ENCODE peak calls at places on chromosomes 16 and 17, in five cellular contexts. E is AG04450, G is left ventricle myocardium inferior, W is AG04449, J is lung. H is an unnamed sample.

GRCh38 chr17:46020998-46021397 is 21.9 kb downstream of the STH start:
- DNase-seq in E (no peak), G (no peak), W (no peak), J (no peak), H (no peak)

GRCh38 chr17:60359415-60359814 is 32.5 kb downstream of the USP32 start:
- DNase-seq in E (no peak), G (no peak), W (no peak), J (no peak), H (no peak)

GRCh38 chr17:30519707-30520106 is 42.5 kb downstream of the GOSR1 start:
- DNase-seq in E (peak), G (no peak), W (peak), J (no peak), H (peak)

GRCh38 chr17:47847341-47848197 is 3.4 kb downstream of the SP6 start:
- DNase-seq in E (no peak), G (no peak), W (no peak), J (no peak), H (no peak)

GRCh38 chr16:84603115-84603816 is 14.6 kb downstream of the COTL1 start:
- DNase-seq in E (peak), G (peak), W (peak), J (peak), H (peak)

GRCh38 chr17:67270411-67270810 is 25.4 kb upstream of the HELZ start:
- DNase-seq in E (no peak), G (no peak), W (no peak), J (no peak), H (no peak)

GRCh38 chr16:81555660-81556059 is 111.1 kb downstream of the CMIP start:
- DNase-seq in E (no peak), G (no peak), W (no peak), J (no peak), H (no peak)

GRCh38 chr16:71724320-71724751 is at the start of gene PHLPP2:
- DNase-seq in E (no peak), G (no peak), W (no peak), J (no peak), H (no peak)

GRCh38 chr17:61397086-61397842 is 2.4 kb upstream of the TBX2 start:
- DNase-seq in E (no peak), G (no peak), W (no peak), J (no peak), H (no peak)

GRCh38 chr17:72456026-72456569 is 335.3 kb downstream of the SOX9 start:
- DNase-seq in E (no peak), G (no peak), W (no peak), J (no peak), H (no peak)

GRCh38 chr17:49572226-49572625 is 3.4 kb upstream of the NXPH3 start:
- DNase-seq in E (no peak), G (no peak), W (no peak), J (no peak), H (no peak)

GRCh38 chr16:90035902-90036301 is 16.6 kb upstream of the DBNDD1 start:
- DNase-seq in E (no peak), G (no peak), W (no peak), J (no peak), H (peak)

GRCh38 chr17:75103601-75104554 is 5.9 kb upstream of the ARMC7 start:
- DNase-seq in E (no peak), G (no peak), W (no peak), J (no peak), H (no peak)

GRCh38 chr16:84378567-84378966 is 10.2 kb downstream of the ATP2C2 start:
- DNase-seq in E (no peak), G (no peak), W (no peak), J (no peak), H (no peak)

GRCh38 chr17:43553501-43554018 is 7.4 kb upstream of the ETV4 start:
- DNase-seq in E (no peak), G (no peak), W (no peak), J (no peak), H (no peak)

GRCh38 chr17:76137351-76138233 is 3.5 kb downstream of the FOXJ1 start:
- DNase-seq in E (no peak), G (no peak), W (no peak), J (no peak), H (no peak)

GRCh38 chr17:4140125-4140524 is 2.7 kb downstream of the ZZEF1 start:
- DNase-seq in E (no peak), G (no peak), W (no peak), J (no peak), H (no peak)

GRCh38 chr17:4144411-4144747 is 1.4 kb downstream of the CYB5D2 start:
- DNase-seq in E (no peak), G (no peak), W (no peak), J (no peak), H (no peak)

GRCh38 chr17:4143563-4144410 is 790 bp downstream of the CYB5D2 start:
- DNase-seq in E (peak), G (peak), W (peak), J (peak), H (peak)

GRCh38 chr17:4147751-4148310 is 4.8 kb downstream of the CYB5D2 start:
- DNase-seq in E (no peak), G (no peak), W (no peak), J (no peak), H (no peak)

DNA sequence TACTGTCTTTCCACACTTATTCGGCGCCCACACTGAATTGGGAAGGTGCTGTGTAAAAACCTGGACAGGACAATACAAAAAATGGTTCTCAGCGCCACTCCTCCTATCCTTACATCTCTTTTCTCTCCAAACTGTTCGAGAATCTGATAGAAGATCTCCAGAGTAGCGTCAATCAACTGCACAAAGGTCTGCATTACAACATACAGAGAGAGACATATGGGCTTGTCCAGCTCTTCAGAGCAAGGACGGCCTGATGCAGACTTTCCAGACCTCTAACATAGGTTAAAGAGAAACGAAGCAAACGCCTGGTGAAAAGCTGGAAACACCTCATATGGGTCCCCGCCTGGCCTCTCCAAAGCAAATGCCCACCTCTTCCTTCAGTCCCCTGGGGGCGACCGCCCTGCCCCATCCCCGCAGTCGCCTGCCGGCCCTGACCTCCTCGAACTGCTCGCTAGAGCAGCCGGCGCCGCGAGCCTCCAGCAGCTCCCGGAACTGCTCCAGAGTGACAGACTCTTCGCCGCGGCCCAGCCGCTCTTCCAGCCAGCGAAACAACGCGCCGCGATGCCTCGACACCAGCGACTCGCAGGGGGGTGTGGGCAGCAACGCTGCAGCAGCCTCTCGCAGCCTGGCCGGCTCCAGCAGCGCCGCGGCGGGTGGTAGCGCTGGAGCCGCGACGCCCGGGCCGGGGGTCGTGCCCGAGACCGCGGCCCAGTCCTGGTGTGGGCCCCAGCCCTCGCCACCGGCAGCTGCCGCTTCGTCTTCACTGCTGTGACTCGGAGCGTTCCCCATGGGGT is 526 bp downstream of the ZZEF1 start:
- DNase-seq in E (no peak), G (peak), W (no peak), J (peak), H (no peak)
- H3K4me3 ChIP-seq in E (peak), G (peak), W (peak), J (peak), H (peak)

GRCh38 chr16:65684230-65684629 is 562.4 kb upstream of the CDH11 start:
- DNase-seq in E (no peak), G (no peak), W (no peak), J (no peak), H (no peak)
- TF ChIP-seq CTCF in E (peak), G (no peak), W (no peak), J (no peak), H (peak)

GRCh38 chr16:72960101-72960500 is 87.8 kb downstream of the ZFHX3 start:
- DNase-seq in E (no peak), G (no peak), W (no peak), J (no peak), H (no peak)

GRCh38 chr16:72963508-72963907 is 84.4 kb downstream of the ZFHX3 start:
- DNase-seq in E (no peak), G (no peak), W (no peak), J (no peak), H (no peak)

GRCh38 chr16:72962347-72962746 is 85.6 kb downstream of the ZFHX3 start:
- DNase-seq in E (no peak), G (no peak), W (no peak), J (no peak), H (no peak)

GRCh38 chr16:72961115-72961832 is 86.7 kb downstream of the ZFHX3 start:
- DNase-seq in E (no peak), G (no peak), W (no peak), J (no peak), H (no peak)

DNA sequence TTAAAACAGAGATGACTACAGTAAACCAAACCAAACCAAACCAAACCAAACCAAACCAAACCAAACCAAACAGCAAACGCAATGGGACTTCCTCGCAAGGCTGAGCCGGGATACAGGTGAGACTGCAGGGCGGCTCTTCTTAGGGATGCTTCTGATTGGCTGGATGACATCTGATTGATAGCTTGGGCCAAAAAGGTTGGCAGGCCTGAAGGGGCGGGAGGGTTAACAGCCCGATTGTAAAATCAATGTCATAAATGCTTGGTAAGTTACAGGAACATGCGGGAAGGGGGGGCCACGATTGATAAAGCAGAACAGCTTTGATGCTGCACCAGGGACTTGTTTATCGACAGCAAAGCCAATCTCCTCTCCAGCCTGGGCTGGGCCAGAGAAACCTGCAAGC is 86.1 kb downstream of the ZFHX3 start:
- DNase-seq in E (no peak), G (no peak), W (no peak), J (no peak), H (no peak)
- H3K4me3 ChIP-seq in E (no peak), G (no peak), W (no peak), J (no peak), H (no peak)

DNA sequence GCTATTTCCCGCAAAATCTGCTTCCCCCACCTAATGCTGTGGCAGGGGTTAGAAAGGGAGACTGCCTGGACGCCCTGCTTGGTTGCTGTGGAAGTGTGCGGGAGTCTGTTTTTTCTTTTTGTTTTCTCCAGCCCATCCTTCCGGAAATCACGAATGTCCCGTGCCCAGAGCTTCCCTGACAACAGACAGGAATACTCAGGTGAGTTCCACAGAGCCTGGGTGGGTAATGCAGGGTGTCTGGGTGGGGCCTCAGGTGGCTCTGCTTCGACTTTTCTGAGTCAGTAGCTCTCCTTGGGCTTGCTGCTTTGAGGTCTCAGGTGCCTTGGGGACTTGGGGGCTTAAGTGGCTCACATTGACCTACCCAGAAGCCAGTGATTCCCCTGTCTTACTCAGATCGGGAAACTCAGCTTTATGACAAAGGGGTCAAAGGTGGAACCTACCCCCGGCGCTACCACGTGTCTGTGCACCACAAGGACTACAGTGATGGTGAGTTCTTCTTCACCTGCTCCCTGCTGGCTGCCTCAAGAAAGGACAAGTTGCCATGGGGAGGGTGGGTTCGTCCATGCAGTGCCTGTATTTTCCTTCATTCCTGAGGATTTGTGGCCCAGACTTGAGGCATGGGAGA is 11.4 kb downstream of the LIMD2 start:
- DNase-seq in E (no peak), G (no peak), W (no peak), J (no peak), H (no peak)
- TF ChIP-seq CTCF in E (no peak), G (no peak), W (no peak), J (no peak), H (no peak)

GRCh38 chr16:673399-673991 is 2.0 kb upstream of the RHBDL1 start:
- DNase-seq in E (no peak), G (no peak), W (no peak), J (no peak), H (no peak)
- H3K4me3 ChIP-seq in E (no peak), G (no peak), W (no peak), J (no peak), H (no peak)

DNA sequence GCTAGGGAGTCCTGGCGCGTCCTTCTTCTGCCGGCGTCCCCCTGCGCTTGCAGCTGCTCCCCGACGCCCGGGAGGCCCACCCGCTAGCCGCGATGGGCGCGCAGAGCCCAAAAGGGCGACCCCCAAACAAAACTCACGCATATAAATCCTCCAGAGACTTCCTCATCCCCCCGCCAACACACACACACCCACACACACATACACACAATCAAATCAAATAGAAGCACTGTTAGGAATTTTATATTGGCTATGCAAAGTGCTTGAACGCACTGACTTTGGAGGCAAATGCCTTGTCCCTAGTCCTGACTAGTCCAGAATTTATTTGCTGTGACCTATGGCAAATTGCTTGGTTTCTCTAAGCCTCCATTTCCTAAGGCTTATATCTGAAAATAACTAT is 23.8 kb upstream of the CRYM start:
- DNase-seq in E (no peak), G (no peak), W (no peak), J (no peak), H (no peak)
- TF ChIP-seq CTCF in E (no peak), G (no peak), W (no peak), J (no peak), H (no peak)

DNA sequence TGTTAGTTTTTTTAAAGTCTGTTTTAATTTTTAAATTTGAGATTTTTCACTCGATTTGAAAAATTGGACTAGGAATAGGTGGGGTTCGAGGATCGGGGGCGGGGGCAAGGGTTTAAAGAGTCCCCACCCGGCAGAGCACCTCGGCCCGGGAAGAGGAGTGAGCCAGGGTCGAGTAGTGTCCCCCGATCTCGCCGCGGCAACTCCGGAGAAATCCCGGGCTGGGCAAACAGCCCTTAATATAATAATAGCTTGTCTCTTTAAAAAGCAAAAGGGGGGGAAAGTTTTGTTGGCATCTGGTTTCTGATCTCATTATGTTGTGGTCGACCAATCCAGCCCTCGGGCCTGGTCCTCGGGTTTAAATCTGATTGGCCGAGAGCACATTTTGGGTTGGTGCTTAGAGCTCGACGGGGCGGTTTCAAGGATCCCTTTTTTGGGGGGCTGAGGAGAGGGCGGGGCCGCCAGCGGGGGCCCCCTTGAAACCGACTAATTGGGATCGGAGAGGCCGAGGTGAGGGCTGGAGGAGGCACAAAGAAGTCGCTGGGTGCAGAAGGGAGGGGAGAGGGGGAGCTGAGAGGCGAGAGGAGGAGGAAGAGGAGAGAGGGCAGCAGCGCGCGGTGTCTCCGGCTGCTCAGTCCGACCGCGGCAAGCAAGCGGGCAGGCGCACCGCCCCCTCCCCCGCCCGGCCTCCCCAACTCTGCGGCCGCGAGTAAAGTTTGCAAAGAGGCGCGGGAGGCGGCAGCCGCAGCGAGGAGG is at the start of gene FZD2:
- DNase-seq in E (peak), G (peak), W (peak), J (peak), H (peak)
- H3K4me3 ChIP-seq in E (peak), G (peak), W (peak), J (peak), H (peak)

DNA sequence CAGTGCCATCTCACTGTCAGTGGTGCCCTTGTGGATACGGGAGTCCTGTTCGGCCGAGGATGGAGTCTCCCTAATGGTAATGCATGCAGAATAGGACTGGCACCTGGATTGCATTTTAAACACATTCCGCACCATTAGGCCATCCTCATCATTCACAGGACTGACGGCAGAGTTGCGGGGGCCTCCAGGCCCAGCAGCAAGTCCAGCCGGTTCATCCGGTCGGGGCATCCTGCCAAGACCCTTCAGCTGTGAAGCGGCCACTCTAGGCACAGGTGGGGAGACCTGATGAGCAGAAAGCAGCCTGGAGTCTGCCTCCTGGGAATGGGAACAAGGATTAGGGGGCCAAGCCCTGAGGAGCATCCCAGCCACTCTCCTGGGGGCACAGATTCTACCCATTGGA is 90.3 kb upstream of the XYLT1 start:
- DNase-seq in E (no peak), G (no peak), W (no peak), J (no peak), H (no peak)
- TF ChIP-seq CTCF in E (no peak), G (no peak), W (no peak), J (no peak), H (no peak)

GRCh38 chr16:70638814-70639792 is 7.3 kb upstream of the IL34 start:
- DNase-seq in E (peak), G (no peak), W (no peak), J (no peak), H (no peak)

GRCh38 chr16:70630960-70631745 is 15.2 kb upstream of the IL34 start:
- DNase-seq in E (no peak), G (no peak), W (no peak), J (no peak), H (no peak)

GRCh38 chr16:70632273-70632672 is 14.1 kb upstream of the IL34 start:
- DNase-seq in E (no peak), G (no peak), W (no peak), J (no peak), H (no peak)

GRCh38 chr16:70634861-70635260 is 11.5 kb upstream of the IL34 start:
- DNase-seq in E (no peak), G (no peak), W (no peak), J (no peak), H (no peak)

GRCh38 chr16:70635356-70636016 is 10.9 kb upstream of the IL34 start:
- DNase-seq in E (peak), G (peak), W (no peak), J (no peak), H (peak)
- H3K4me3 ChIP-seq in E (peak), G (no peak), W (no peak), J (no peak), H (no peak)

GRCh38 chr17:78140169-78141051 is 5.8 kb upstream of the C17orf99 start:
- DNase-seq in E (no peak), G (peak), W (no peak), J (peak), H (no peak)

GRCh38 chr17:78135858-78136500 is 5.4 kb downstream of the TMC8 start:
- DNase-seq in E (no peak), G (no peak), W (no peak), J (no peak), H (no peak)

GRCh38 chr17:78134899-78135385 is 4.4 kb downstream of the TMC8 start:
- DNase-seq in E (no peak), G (no peak), W (no peak), J (no peak), H (no peak)

GRCh38 chr17:78138204-78139060 is 7.8 kb upstream of the C17orf99 start:
- DNase-seq in E (no peak), G (no peak), W (no peak), J (peak), H (no peak)

GRCh38 chr17:78137392-78138203 is 7.0 kb downstream of the TMC8 start:
- DNase-seq in E (no peak), G (no peak), W (no peak), J (peak), H (no peak)
- TF ChIP-seq CTCF in E (peak), G (no peak), W (peak), J (no peak), H (peak)